ENCODE peak calls at places on chromosomes 4 and X, in four cellular contexts. One of them, this sample, is unnamed.
A peak's percentile ranks its signal among the peaks of the same experiment; 100 is the strongest.

GRCh38 chr4:8708401-8709021 is 115.9 kb downstream of the CPZ start:
- DNase-seq in non-pigmented ciliary epithelial cell: no peak
- DNase-seq in neural progenitor cell: no peak
- DNase-seq in MV-4-11: no peak
- DNase-seq in this sample: no peak

GRCh38 chr4:38077791-38078489 is 117.7 kb downstream of the PTTG2 start:
- DNase-seq in non-pigmented ciliary epithelial cell: no peak
- DNase-seq in MV-4-11: no peak
- DNase-seq in neural progenitor cell: no peak
- DNase-seq in this sample: no peak

GRCh38 chr4:148152868-148153630 is 289.2 kb downstream of the NR3C2 start:
- DNase-seq in MV-4-11: no peak
- DNase-seq in non-pigmented ciliary epithelial cell: no peak
- DNase-seq in neural progenitor cell: no peak
- DNase-seq in this sample: no peak

GRCh38 chr4:64095398-64095797 is 313.9 kb downstream of the TECRL start:
- DNase-seq in neural progenitor cell: no peak
- DNase-seq in non-pigmented ciliary epithelial cell: no peak
- DNase-seq in MV-4-11: no peak
- DNase-seq in this sample: no peak

GRCh38 chr4:147355849-147356248 is 125.0 kb upstream of the EDNRA start:
- DNase-seq in neural progenitor cell: no peak
- DNase-seq in non-pigmented ciliary epithelial cell: peak; percentile 89
- DNase-seq in MV-4-11: no peak
- DNase-seq in this sample: no peak

GRCh38 chrX:125786306-125786705 is 379.8 kb downstream of the DCAF12L2 start:
- DNase-seq in non-pigmented ciliary epithelial cell: no peak
- DNase-seq in MV-4-11: no peak
- DNase-seq in neural progenitor cell: peak; percentile 3
- DNase-seq in this sample: no peak

GRCh38 chrX:34631826-34632225 is 25.3 kb downstream of the TMEM47 start:
- DNase-seq in neural progenitor cell: no peak
- DNase-seq in non-pigmented ciliary epithelial cell: no peak
- DNase-seq in MV-4-11: no peak
- DNase-seq in this sample: no peak

GRCh38 chr4:89267392-89267791 is 40.2 kb downstream of the GPRIN3 start:
- DNase-seq in MV-4-11: no peak
- DNase-seq in non-pigmented ciliary epithelial cell: no peak
- DNase-seq in neural progenitor cell: no peak
- DNase-seq in this sample: no peak

GRCh38 chr4:180794352-180794751 is 1448.8 kb upstream of the TENM3 start:
- DNase-seq in MV-4-11: peak; percentile 94
- DNase-seq in non-pigmented ciliary epithelial cell: no peak
- DNase-seq in neural progenitor cell: no peak
- DNase-seq in this sample: no peak

GRCh38 chrX:20116087-20116574 is 576 bp downstream of the MAP7D2 start:
- DNase-seq in non-pigmented ciliary epithelial cell: no peak
- DNase-seq in MV-4-11: no peak
- DNase-seq in neural progenitor cell: peak; percentile 38
- DNase-seq in this sample: no peak